ENCODE peak calls at places on chromosomes 2 and 18, in five cellular contexts. M, T, V, P and X are unnamed samples.

GRCh38 chr18:63253428-63254372 is 65.9 kb downstream of the BCL2 start:
- DNase-seq in M (no peak), V (peak), T (no peak), P (peak), X (no peak)

GRCh38 chr2:181074457-181074856 is 94.1 kb downstream of the UBE2E3 start:
- DNase-seq in P (peak), T (no peak), V (no peak), M (no peak), X (no peak)

GRCh38 chr2:135944625-135945024 is 40.8 kb downstream of the DARS1 start:
- DNase-seq in T (no peak), M (no peak), V (no peak), P (no peak), X (no peak)

GRCh38 chr2:98806266-98806697 is 75.3 kb upstream of the MGAT4A start:
- DNase-seq in V (peak), M (no peak), P (peak), T (no peak), X (no peak)

GRCh38 chr18:7770903-7771302 is 203.8 kb downstream of the PTPRM start:
- DNase-seq in P (no peak), V (no peak), M (no peak), T (no peak), X (no peak)

GRCh38 chr2:11835403-11835802 is 89.0 kb downstream of the LPIN1 start:
- DNase-seq in V (peak), T (no peak), M (no peak), P (peak), X (no peak)

GRCh38 chr2:26674771-26675170 is 17.8 kb upstream of the KCNK3 start:
- DNase-seq in T (no peak), M (no peak), V (no peak), P (no peak), X (no peak)

GRCh38 chr2:122670932-122671331 is 915.5 kb downstream of the TSN start:
- DNase-seq in P (no peak), M (no peak), V (no peak), T (no peak), X (no peak)

GRCh38 chr2:65320042-65320711 is 92.5 kb downstream of the ACTR2 start:
- DNase-seq in P (peak), M (peak), V (peak), T (no peak), X (no peak)

GRCh38 chr2:230899287-230899686 is 25.8 kb downstream of the GPR55 start:
- DNase-seq in V (no peak), P (no peak), T (peak), M (no peak), X (peak)

GRCh38 chr2:238080518-238080917 is 19.6 kb upstream of the ESPNL start:
- DNase-seq in M (no peak), V (no peak), T (no peak), P (no peak), X (no peak)

GRCh38 chr2:200578778-200579177 is 7.0 kb upstream of the AOX1 start:
- DNase-seq in V (peak), T (no peak), P (peak), M (no peak), X (no peak)

GRCh38 chr2:73232471-73233153 is 427 bp downstream of the PRADC1 start:
- DNase-seq in T (peak), M (no peak), V (no peak), P (no peak), X (peak)

GRCh38 chr2:168336786-168337388 is 89.5 kb upstream of the STK39 start:
- DNase-seq in P (peak), T (peak), M (no peak), V (no peak), X (peak)

GRCh38 chr18:32299489-32299888 is 109.7 kb downstream of the MEP1B start:
- DNase-seq in P (peak), V (no peak), M (no peak), T (no peak), X (no peak)

GRCh38 chr18:78701753-78702409 is 277.7 kb upstream of the SALL3 start:
- DNase-seq in T (no peak), P (no peak), M (no peak), V (no peak), X (no peak)

GRCh38 chr18:55763805-55764204 is 175.8 kb upstream of the TCF4 start:
- DNase-seq in V (no peak), T (no peak), M (no peak), P (no peak), X (no peak)

GRCh38 chr18:63405986-63406385 is 16.3 kb downstream of the VPS4B start:
- DNase-seq in M (no peak), T (no peak), V (no peak), P (no peak), X (no peak)

GRCh38 chr18:79788096-79789085 is 9.3 kb upstream of the KCNG2 start:
- DNase-seq in P (peak), T (no peak), V (no peak), M (no peak), X (no peak)